ENCODE peak calls at places on chromosomes 4 and X, in four cellular contexts. P is mesenchymal stem cell, C is IMR-90, G is neuronal stem cell. K is an unnamed sample.

GRCh38 chr4:12689457-12689856 is 794.7 kb downstream of the RAB28 start:
- DNase-seq in G (no peak), C (no peak), P (no peak), K (no peak)

GRCh38 chr4:68582339-68582717 is 6.2 kb upstream of the UGT2B17 start:
- DNase-seq in C (no peak), P (no peak), G (no peak), K (no peak)

GRCh38 chrX:72050011-72050410 is 81.7 kb downstream of the RTL5 start:
- DNase-seq in C (no peak), G (no peak), P (no peak), K (no peak)

GRCh38 chr4:65651031-65651430 is 19.3 kb downstream of the EPHA5 start:
- DNase-seq in G (no peak), P (no peak), C (no peak), K (no peak)

GRCh38 chrX:40780123-40780522 is 44.8 kb upstream of the MED14 start:
- DNase-seq in P (no peak), C (no peak), G (no peak), K (no peak)

GRCh38 chr4:103786014-103786413 is 66.2 kb upstream of the TACR3 start:
- DNase-seq in C (no peak), P (peak), G (peak), K (peak)

GRCh38 chr4:186032259-186032658 is 36.7 kb upstream of the TLR3 start:
- DNase-seq in G (no peak), P (no peak), C (no peak), K (no peak)

GRCh38 chrX:115504167-115504566 is 56.8 kb upstream of the PLS3 start:
- DNase-seq in C (no peak), P (no peak), G (no peak), K (no peak)

GRCh38 chr4:47667552-47667951 is 170.3 kb downstream of the CORIN start:
- DNase-seq in G (no peak), C (peak), P (no peak), K (no peak)

GRCh38 chr4:27930976-27931375 is 1070.3 kb downstream of the STIM2 start:
- DNase-seq in G (no peak), P (no peak), C (no peak), K (no peak)

GRCh38 chr4:166903408-166903807 is 330.9 kb downstream of the SPOCK3 start:
- DNase-seq in C (no peak), P (no peak), G (no peak), K (no peak)

GRCh38 chrX:88621278-88621677 is 125.7 kb upstream of the CPXCR1 start:
- DNase-seq in G (no peak), C (no peak), P (no peak), K (no peak)

GRCh38 chrX:103248553-103248952 is 6.4 kb downstream of the TCEAL8 start:
- DNase-seq in C (peak), G (no peak), P (peak), K (no peak)

GRCh38 chr4:161650812-161651211 is 513.0 kb downstream of the FSTL5 start:
- DNase-seq in P (no peak), C (no peak), G (no peak), K (no peak)

GRCh38 chrX:93673869-93674271 is at the start of gene FAM133A:
- DNase-seq in G (no peak), C (peak), P (peak), K (no peak)

GRCh38 chrX:16743604-16744325 is 24.4 kb downstream of the SYAP1 start:
- DNase-seq in C (peak), P (peak), G (no peak), K (no peak)

GRCh38 chrX:42752730-42753129 is 25.2 kb downstream of the PPP1R2C start:
- DNase-seq in C (no peak), P (no peak), G (no peak), K (no peak)

GRCh38 chrX:39551748-39552147 is 546.0 kb downstream of the BCOR start:
- DNase-seq in G (no peak), C (no peak), P (no peak), K (no peak)

GRCh38 chrX:136954930-136955329 is 74.4 kb upstream of the RBMX start:
- DNase-seq in P (peak), C (peak), G (no peak), K (no peak)

GRCh38 chr4:1626151-1626550 is 58.0 kb downstream of the FAM53A start:
- DNase-seq in P (no peak), G (no peak), C (no peak), K (no peak)

GRCh38 chr4:1624519-1624910 is 59.6 kb downstream of the FAM53A start:
- DNase-seq in P (no peak), C (no peak), G (no peak), K (no peak)

GRCh38 chr4:1623821-1624518 is 60.1 kb downstream of the FAM53A start:
- DNase-seq in P (no peak), C (no peak), G (no peak), K (no peak)

GRCh38 chr4:1626941-1627340 is 57.2 kb downstream of the FAM53A start:
- DNase-seq in G (no peak), C (no peak), P (no peak), K (no peak)

DNA sequence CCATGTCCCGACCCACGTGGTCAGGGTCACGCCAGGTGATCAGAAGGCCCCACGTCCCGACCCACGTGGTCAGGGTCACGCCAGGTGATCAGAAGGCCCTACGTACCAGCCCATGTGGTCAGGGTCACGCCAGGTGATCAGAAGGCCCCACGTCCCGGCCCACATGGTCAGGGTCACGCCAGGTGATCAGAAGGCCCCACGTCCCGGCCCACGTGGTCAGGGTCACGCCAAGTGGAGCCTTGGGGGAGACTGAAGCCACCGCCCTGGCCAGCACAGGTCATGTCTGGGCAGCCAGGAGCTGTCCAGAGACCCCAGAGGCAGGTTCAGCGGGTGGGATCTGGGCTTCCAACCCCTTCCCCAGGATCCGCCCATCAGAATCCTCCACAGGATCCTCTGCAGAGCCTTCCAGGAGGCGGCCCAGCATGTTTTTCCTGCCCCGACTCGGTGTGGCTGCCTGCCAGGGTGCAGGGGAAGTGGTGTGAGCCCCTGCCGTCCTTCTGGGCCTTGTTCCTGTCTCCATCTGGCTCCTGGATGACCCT is 58.4 kb downstream of the FAM53A start:
- DNase-seq in G (no peak), P (no peak), C (no peak), K (no peak)
- H3K9ac ChIP-seq in G (no peak), P (no peak), C (no peak), K (no peak)

GRCh38 chr4:1770791-1771231 is 22.3 kb upstream of the FGFR3 start:
- DNase-seq in G (no peak), C (no peak), P (no peak), K (no peak)

GRCh38 chr4:1770245-1770644 is 22.8 kb upstream of the FGFR3 start:
- DNase-seq in G (no peak), C (no peak), P (no peak), K (no peak)

GRCh38 chr4:1773754-1774153 is 19.3 kb upstream of the FGFR3 start:
- DNase-seq in P (no peak), G (no peak), C (no peak), K (no peak)

GRCh38 chr4:1772869-1773538 is 20.1 kb upstream of the FGFR3 start:
- DNase-seq in G (no peak), P (no peak), C (no peak), K (no peak)

DNA sequence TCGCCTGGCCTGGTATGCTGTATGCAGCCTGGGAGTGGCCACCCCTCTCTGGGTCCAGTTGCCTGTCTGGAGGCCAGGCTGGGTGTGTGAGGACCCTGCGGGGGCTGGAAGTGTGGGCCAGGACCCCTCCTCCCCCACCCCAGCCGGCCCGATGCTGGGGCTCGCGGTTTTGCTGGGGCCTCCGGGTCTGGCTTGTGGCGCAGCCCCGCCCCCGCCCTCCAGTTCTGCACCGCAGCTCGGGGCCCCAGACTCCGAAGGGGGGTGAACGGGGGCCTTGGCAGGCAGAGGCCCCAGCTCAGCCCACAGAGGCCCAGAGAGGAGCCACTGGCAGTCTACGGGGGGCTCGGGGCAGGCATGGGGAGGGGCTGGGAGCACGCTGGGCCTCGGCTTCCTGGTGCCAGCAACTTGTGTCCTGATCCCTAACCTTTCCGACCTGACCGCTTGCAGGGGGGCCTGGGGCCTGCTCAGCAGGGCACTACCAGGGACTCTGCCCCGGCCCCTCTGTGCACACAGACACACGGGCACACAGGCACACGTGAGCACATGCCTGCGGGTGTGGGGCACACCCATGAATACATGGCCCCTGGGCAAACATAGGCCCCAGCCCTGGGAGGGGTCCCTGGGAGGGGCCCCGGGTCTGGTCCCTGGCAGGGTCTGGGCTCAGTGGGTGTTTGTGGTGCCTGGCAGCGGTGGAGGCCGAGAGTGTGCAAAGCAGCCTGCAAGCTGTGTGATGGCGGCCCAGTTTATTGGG is 21.4 kb upstream of the FGFR3 start:
- DNase-seq in C (no peak), G (no peak), P (no peak), K (no peak)
- H3K14ac ChIP-seq in C (no peak), G (peak), P (no peak), K (no peak)

DNA sequence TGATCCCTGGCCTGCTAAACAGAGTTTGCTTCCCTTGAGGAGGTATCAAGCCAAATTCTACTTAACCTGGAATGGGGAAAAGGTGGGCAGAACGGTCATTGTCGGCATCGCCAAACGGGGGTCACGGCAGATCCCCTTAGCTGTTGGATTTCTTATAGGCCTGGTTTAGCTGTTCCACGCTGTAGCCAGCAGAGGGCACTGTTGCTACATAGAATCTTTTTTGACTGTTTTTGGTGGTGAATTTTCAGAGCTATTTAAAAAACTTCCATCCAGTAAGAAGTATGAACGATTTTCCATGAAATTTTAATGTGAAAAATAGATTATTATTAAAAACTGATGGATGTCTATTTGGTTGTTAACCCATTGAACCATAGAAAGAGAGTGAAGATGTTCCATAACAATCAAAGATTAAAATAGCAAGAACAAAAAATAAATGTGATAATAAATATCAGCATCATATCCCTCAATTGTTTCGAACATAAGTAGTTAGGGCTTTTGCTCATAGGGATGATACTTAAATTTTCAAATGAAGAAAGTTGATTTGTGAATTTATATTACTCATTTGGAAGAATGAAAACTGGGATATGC is 56.6 kb downstream of the LINC00632 start:
- DNase-seq in C (peak), G (peak), P (peak), K (peak)
- H3K9ac ChIP-seq in C (peak), G (no peak), P (peak), K (no peak)

GRCh38 chr4:151687021-151687640 is 73.7 kb downstream of the GATB start:
- DNase-seq in P (no peak), G (no peak), C (no peak), K (no peak)
- H3K14ac ChIP-seq in P (no peak), G (no peak), C (no peak), K (no peak)

GRCh38 chrX:47620303-47620685 is 637 bp upstream of the SYN1 start:
- DNase-seq in G (no peak), C (no peak), P (no peak), K (no peak)

GRCh38 chrX:47618923-47619485 is 653 bp downstream of the SYN1 start:
- DNase-seq in C (no peak), P (no peak), G (no peak), K (no peak)

GRCh38 chrX:47621851-47622250 is 2.2 kb upstream of the SYN1 start:
- DNase-seq in P (no peak), C (no peak), G (no peak), K (no peak)

GRCh38 chrX:47623540-47624027 is 3.9 kb upstream of the SYN1 start:
- DNase-seq in C (peak), G (peak), P (peak), K (peak)

DNA sequence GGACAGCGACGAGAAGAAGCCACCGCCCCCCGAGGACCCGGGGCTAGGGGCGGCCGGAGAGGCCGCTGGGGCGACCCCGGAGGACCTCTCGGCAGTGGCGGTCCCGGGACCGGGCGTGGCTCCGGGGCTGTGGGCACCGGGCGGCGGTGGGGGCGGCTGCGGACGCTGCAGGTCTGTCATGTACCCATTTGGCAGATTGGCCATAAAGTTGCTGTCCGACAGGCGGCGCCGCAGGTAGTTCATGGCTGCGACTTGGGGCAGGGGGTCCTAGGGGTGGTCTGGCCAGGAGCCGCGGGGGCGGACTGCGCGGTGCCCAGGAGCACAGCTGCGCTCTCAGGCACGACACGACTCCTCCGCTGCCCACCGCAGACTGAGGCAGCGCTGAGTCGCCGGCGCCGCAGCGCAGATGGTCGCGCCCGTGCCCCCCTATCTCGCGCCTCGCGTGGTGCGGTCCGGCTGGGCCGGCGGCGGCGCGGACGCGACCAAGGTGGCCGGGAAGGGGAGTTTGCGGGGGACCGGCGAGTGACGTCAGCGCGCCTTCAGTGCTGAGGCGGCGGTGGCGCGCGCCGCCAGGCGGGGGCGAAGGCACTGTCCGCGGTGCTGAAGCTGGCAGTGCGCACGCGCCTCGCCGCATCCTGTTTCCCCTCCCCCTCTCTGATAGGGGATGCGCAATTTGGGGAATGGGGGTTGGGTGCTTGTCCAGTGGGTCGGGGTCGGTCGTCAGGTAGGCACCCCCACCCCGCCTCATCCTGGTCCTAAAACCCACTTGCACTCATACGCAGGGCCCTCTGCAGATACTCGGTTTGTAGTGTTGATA is at the start of gene SYN1:
- DNase-seq in P (peak), G (peak), C (peak), K (peak)
- H3K9ac ChIP-seq in P (no peak), G (no peak), C (no peak), K (no peak)

K was measured in H9.